ENCODE peak calls at places on chromosomes 4 and X, in five cellular contexts. W, Q, M, F and A are unnamed samples.

GRCh38 chr4:85798011-85798770 is 323.2 kb downstream of the ARHGAP24 start:
- DNase-seq in F (no peak), W (no peak), M (no peak), Q (no peak), A (no peak)

GRCh38 chrX:109040057-109040456 is 303.7 kb upstream of the IRS4 start:
- DNase-seq in W (peak; percentile 40), Q (peak; percentile 27), F (no peak), M (no peak), A (no peak)

GRCh38 chrX:3393168-3393567 is 46.7 kb upstream of the MXRA5 start:
- DNase-seq in W (no peak), Q (no peak), F (no peak), M (no peak), A (no peak)

GRCh38 chr4:3449574-3450534 is 8.1 kb downstream of the HGFAC start:
- DNase-seq in F (no peak), M (no peak), Q (no peak), W (no peak), A (no peak)

GRCh38 chr4:12933760-12934221 is 550.3 kb downstream of the RAB28 start:
- DNase-seq in W (no peak), M (no peak), F (no peak), Q (no peak), A (peak; percentile 36)

GRCh38 chrX:34658316-34658715 is 1.2 kb upstream of the TMEM47 start:
- DNase-seq in Q (no peak), W (no peak), M (peak; percentile 40), F (no peak), A (no peak)

GRCh38 chr4:154456240-154456639 is 35.4 kb downstream of the DCHS2 start:
- DNase-seq in M (no peak), W (no peak), F (no peak), Q (no peak), A (no peak)

GRCh38 chr4:85496933-85497332 is 22.0 kb downstream of the ARHGAP24 start:
- DNase-seq in W (no peak), M (peak; percentile 39), F (no peak), Q (no peak), A (peak; percentile 55)

GRCh38 chr4:64230709-64231310 is 178.4 kb downstream of the TECRL start:
- DNase-seq in M (peak; percentile 4), W (no peak), F (no peak), Q (peak; percentile 17), A (peak; percentile 15)

GRCh38 chrX:72652132-72652531 is 62.0 kb downstream of the PHKA1 start:
- DNase-seq in W (no peak), F (no peak), M (no peak), Q (no peak), A (no peak)

GRCh38 chr4:152556283-152556682 is 20.4 kb upstream of the FBXW7 start:
- DNase-seq in Q (no peak), W (no peak), M (no peak), F (no peak), A (no peak)

GRCh38 chr4:8307126-8307525 is 37.6 kb downstream of the HTRA3 start:
- DNase-seq in M (no peak), F (no peak), W (no peak), Q (no peak), A (no peak)

GRCh38 chrX:24782011-24782410 is 88.3 kb downstream of the POLA1 start:
- DNase-seq in Q (no peak), M (no peak), W (no peak), F (no peak), A (no peak)

GRCh38 chr4:155571184-155571944 is 95.3 kb upstream of the GUCY1A1 start:
- DNase-seq in W (no peak), Q (no peak), F (no peak), M (no peak), A (no peak)

GRCh38 chr4:16158504-16158852 is 67.8 kb downstream of the TAPT1 start:
- DNase-seq in Q (no peak), M (no peak), W (no peak), F (no peak), A (no peak)

GRCh38 chrX:40169193-40170086 is 71.7 kb upstream of the BCOR start:
- DNase-seq in F (peak; percentile 75), Q (no peak), W (peak; percentile 91), M (peak; percentile 75), A (peak; percentile 93)

GRCh38 chrX:140504371-140505324 is at the start of gene SOX3:
- DNase-seq in W (peak; percentile 80), M (no peak), Q (peak; percentile 74), F (no peak), A (no peak)
- H2BK15ac ChIP-seq in W (no peak within 1 kb of the TSS), M (no peak within 1 kb of the TSS), Q (no peak within 1 kb of the TSS), F (no peak within 1 kb of the TSS), A (no peak within 1 kb of the TSS)

GRCh38 chr4:117385531-117385930 is 300.2 kb upstream of the TRAM1L1 start:
- DNase-seq in Q (no peak), W (no peak), F (no peak), M (peak; percentile 67), A (no peak)
- H3K9me3 ChIP-seq in Q (no peaks in the 10 kb centered on the region), W (no peaks in the 10 kb centered on the region), F (no peaks in the 10 kb centered on the region), M (no peaks in the 10 kb centered on the region), A (no peaks in the 10 kb centered on the region)

DNA sequence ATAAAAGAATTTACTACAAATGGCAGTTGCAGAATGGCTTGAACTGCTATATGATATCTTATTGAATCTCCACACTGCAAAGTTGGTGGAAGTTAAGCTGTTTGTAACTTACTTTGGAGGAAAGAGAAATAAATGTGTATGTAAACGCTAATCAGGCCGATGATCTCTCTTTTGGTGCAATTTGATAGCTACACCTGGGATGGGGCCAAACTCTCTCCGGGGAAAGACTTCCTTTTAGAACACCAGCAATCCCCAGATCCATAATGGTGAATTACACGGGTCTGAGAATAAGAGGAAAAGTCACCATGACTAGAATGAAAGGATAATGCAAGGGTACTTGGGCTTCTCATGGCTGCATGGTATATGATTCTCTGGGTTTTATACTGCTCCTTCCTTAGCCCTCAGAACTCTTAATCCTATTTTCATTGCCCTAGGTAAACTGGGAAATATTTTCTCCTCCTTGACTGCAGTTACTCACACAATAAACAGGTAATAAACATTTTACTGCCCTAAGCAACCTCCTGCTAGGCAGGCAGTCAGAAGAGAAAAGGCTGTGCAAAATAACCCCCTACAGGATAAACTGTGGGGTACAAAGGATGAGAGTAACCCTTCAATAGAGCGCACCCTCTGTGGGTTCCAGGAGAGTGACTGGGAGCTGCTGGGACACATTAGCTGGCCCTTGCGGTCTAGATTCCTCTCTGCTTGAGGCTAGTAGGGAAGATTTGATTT is 109.3 kb downstream of the MGST2 start:
- DNase-seq in M (no peak), W (no peak), F (no peak), Q (no peak), A (no peak)
- H2BK15ac ChIP-seq in M (no peak overlapping the region), W (no peak overlapping the region), F (no peak overlapping the region), Q (no peak overlapping the region), A (no peak overlapping the region)

DNA sequence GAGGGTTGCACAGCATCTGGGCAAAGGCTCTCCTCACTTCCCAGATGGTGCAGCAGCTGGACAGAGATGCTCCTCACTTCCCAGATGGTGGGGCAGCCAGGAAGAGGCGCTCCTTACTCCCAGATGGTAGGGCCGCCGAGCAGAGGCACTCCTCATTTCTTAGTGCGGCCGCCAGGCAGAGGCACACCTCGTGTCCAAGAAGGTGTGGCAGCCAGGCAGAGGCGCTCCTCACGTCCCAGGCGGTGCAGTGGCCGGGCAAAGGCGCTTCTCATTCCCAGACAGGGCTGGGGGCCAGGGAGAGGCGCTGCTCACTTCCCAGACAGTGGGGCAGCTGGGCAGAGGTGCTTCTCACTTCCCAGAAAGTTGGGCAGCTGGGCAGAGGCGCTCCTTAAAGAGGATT is 48.8 kb downstream of the ZNF732 start:
- DNase-seq in Q (no peak), M (no peak), W (no peak), F (no peak), A (no peak)
- H3K9me3 ChIP-seq in Q (peaks cover 99% of the 10 kb centered on the region), M (peaks cover 32% of the 10 kb centered on the region), W (peaks cover 66% of the 10 kb centered on the region), F (peaks cover 58% of the 10 kb centered on the region), A (peaks cover 99% of the 10 kb centered on the region)

GRCh38 chr4:80420638-80421037 is 85.1 kb downstream of the CFAP299 start:
- DNase-seq in Q (no peak), F (no peak), M (no peak), W (no peak), A (no peak)

GRCh38 chr4:80424225-80424581 is 88.7 kb downstream of the CFAP299 start:
- DNase-seq in Q (no peak), W (no peak), M (peak; percentile 58), F (no peak), A (peak; percentile 11)

GRCh38 chr4:80425701-80426100 is 90.2 kb downstream of the CFAP299 start:
- DNase-seq in Q (no peak), M (no peak), F (no peak), W (no peak), A (no peak)

GRCh38 chr4:80422727-80423404 is 87.3 kb downstream of the CFAP299 start:
- DNase-seq in W (no peak), M (no peak), F (no peak), Q (no peak), A (no peak)

GRCh38 chr4:80423553-80424224 is 88.2 kb downstream of the CFAP299 start:
- DNase-seq in F (no peak), M (peak; percentile 19), W (no peak), Q (no peak), A (no peak)
- H2BK15ac ChIP-seq in F (no peak overlapping the region), M (no peak overlapping the region), W (no peak overlapping the region), Q (no peak overlapping the region), A (no peak overlapping the region)

DNA sequence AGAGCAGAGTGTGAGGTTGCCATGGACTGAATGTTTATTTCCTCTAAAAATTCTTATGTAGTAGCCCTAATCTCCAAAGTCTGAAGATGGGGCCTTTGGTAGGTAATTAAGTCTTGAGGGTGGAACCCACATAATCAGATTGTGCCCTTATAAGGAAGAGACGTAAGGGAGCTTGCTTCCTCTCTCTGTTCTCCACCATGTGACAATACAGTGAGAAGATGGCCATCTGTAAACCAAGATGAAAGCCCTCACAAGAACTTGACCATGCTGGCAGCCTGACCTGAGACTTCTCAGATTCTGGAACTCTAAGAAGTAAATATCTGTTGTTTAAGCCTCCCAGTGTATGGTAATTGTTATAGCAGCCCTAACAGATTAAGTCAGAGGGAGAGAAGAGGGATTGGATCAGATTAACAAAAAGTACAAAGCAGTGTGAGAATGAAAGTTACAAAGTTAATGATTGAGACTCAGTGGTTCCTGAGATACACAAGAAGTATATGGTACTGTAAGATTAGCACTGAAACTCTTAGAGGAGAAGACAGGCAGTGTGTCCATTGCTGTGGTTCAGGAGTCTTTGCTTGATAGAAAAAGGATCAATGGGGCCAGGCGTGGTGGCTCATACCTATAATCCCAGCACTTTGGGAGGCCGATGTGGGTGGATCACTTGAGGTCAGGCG is 82.5 kb upstream of the GC start:
- DNase-seq in F (no peak), W (no peak), Q (no peak), M (no peak), A (no peak)
- H3K9me3 ChIP-seq in F (peaks cover 23% of the 10 kb centered on the region), W (peaks cover 34% of the 10 kb centered on the region), Q (no peaks in the 10 kb centered on the region), M (peaks cover 2% of the 10 kb centered on the region), A (peaks cover 19% of the 10 kb centered on the region)

GRCh38 chr4:123741906-123742305 is 345.3 kb downstream of the SPRY1 start:
- DNase-seq in F (no peak), W (no peak), Q (no peak), M (peak; percentile 4), A (peak; percentile 21)
- H2BK15ac ChIP-seq in F (no peak overlapping the region), W (no peak overlapping the region), Q (no peak overlapping the region), M (no peak overlapping the region), A (no peak overlapping the region)